ENCODE peak calls at places on chromosome 21, in seven cellular contexts. One of them, this sample, is unnamed.

GRCh38 chr21:39173999-39174398 is 9.3 kb downstream of the PSMG1 start:
- DNase-seq in astrocyte of the cerebellum: no peak
- DNase-seq in heart left ventricle: no peak
- DNase-seq in SK-N-SH: no peak
- DNase-seq in H7: no peak
- DNase-seq in stimulated activated CD8-positive, alpha-beta memory T cell treated with anti-CD3 and anti-CD28 coated beads, Interleukin-15, amount 100 ng/mL, for 1 hour: no peak
- DNase-seq in foreskin fibroblast: no peak
- DNase-seq in this sample: no peak

GRCh38 chr21:35641271-35642016 is 418.9 kb downstream of the SETD4 start:
- DNase-seq in stimulated activated CD8-positive, alpha-beta memory T cell treated with anti-CD3 and anti-CD28 coated beads, Interleukin-15, amount 100 ng/mL, for 1 hour: no peak
- DNase-seq in heart left ventricle: no peak
- DNase-seq in astrocyte of the cerebellum: peak
- DNase-seq in foreskin fibroblast: peak
- DNase-seq in SK-N-SH: no peak
- DNase-seq in H7: no peak
- DNase-seq in this sample: no peak

GRCh38 chr21:46122241-46122671 is 24.3 kb downstream of the COL6A2 start:
- DNase-seq in stimulated activated CD8-positive, alpha-beta memory T cell treated with anti-CD3 and anti-CD28 coated beads, Interleukin-15, amount 100 ng/mL, for 1 hour: no peak
- DNase-seq in SK-N-SH: no peak
- DNase-seq in foreskin fibroblast: peak
- DNase-seq in H7: peak
- DNase-seq in heart left ventricle: peak
- DNase-seq in astrocyte of the cerebellum: no peak
- DNase-seq in this sample: no peak

GRCh38 chr21:35980821-35981220 is 79.5 kb downstream of the SETD4 start:
- DNase-seq in SK-N-SH: no peak
- DNase-seq in heart left ventricle: no peak
- DNase-seq in H7: no peak
- DNase-seq in foreskin fibroblast: no peak
- DNase-seq in stimulated activated CD8-positive, alpha-beta memory T cell treated with anti-CD3 and anti-CD28 coated beads, Interleukin-15, amount 100 ng/mL, for 1 hour: no peak
- DNase-seq in astrocyte of the cerebellum: no peak
- DNase-seq in this sample: no peak

GRCh38 chr21:45699251-45699942 is 55.9 kb downstream of the PCBP3 start:
- DNase-seq in heart left ventricle: no peak
- DNase-seq in SK-N-SH: no peak
- DNase-seq in stimulated activated CD8-positive, alpha-beta memory T cell treated with anti-CD3 and anti-CD28 coated beads, Interleukin-15, amount 100 ng/mL, for 1 hour: no peak
- DNase-seq in H7: no peak
- DNase-seq in foreskin fibroblast: no peak
- DNase-seq in astrocyte of the cerebellum: no peak
- DNase-seq in this sample: no peak

GRCh38 chr21:31447477-31447876 is 103.4 kb upstream of the TIAM1 start:
- DNase-seq in H7: no peak
- DNase-seq in heart left ventricle: no peak
- DNase-seq in stimulated activated CD8-positive, alpha-beta memory T cell treated with anti-CD3 and anti-CD28 coated beads, Interleukin-15, amount 100 ng/mL, for 1 hour: no peak
- DNase-seq in SK-N-SH: no peak
- DNase-seq in astrocyte of the cerebellum: no peak
- DNase-seq in foreskin fibroblast: no peak
- DNase-seq in this sample: no peak

GRCh38 chr21:25421327-25422028 is 185.8 kb downstream of the MRPL39 start:
- DNase-seq in SK-N-SH: no peak
- DNase-seq in H7: peak
- DNase-seq in stimulated activated CD8-positive, alpha-beta memory T cell treated with anti-CD3 and anti-CD28 coated beads, Interleukin-15, amount 100 ng/mL, for 1 hour: peak
- DNase-seq in astrocyte of the cerebellum: peak
- DNase-seq in heart left ventricle: no peak
- DNase-seq in foreskin fibroblast: peak
- DNase-seq in this sample: peak

GRCh38 chr21:33025106-33025470 is 647 bp upstream of the OLIG2 start:
- DNase-seq in H7: peak
- DNase-seq in heart left ventricle: no peak
- DNase-seq in foreskin fibroblast: no peak
- DNase-seq in astrocyte of the cerebellum: no peak
- DNase-seq in stimulated activated CD8-positive, alpha-beta memory T cell treated with anti-CD3 and anti-CD28 coated beads, Interleukin-15, amount 100 ng/mL, for 1 hour: no peak
- DNase-seq in SK-N-SH: peak
- DNase-seq in this sample: no peak

GRCh38 chr21:45296638-45297037 is 8.9 kb upstream of the POFUT2 start:
- DNase-seq in foreskin fibroblast: no peak
- DNase-seq in heart left ventricle: no peak
- DNase-seq in H7: no peak
- DNase-seq in SK-N-SH: no peak
- DNase-seq in astrocyte of the cerebellum: no peak
- DNase-seq in stimulated activated CD8-positive, alpha-beta memory T cell treated with anti-CD3 and anti-CD28 coated beads, Interleukin-15, amount 100 ng/mL, for 1 hour: no peak
- DNase-seq in this sample: no peak

GRCh38 chr21:38857152-38857825 is 51.6 kb downstream of the ETS2 start:
- DNase-seq in foreskin fibroblast: no peak
- DNase-seq in astrocyte of the cerebellum: no peak
- DNase-seq in heart left ventricle: no peak
- DNase-seq in stimulated activated CD8-positive, alpha-beta memory T cell treated with anti-CD3 and anti-CD28 coated beads, Interleukin-15, amount 100 ng/mL, for 1 hour: no peak
- DNase-seq in H7: no peak
- DNase-seq in SK-N-SH: no peak
- DNase-seq in this sample: no peak

GRCh38 chr21:34770581-34770980 is 101.8 kb downstream of the CLIC6 start:
- DNase-seq in heart left ventricle: no peak
- DNase-seq in foreskin fibroblast: no peak
- DNase-seq in H7: no peak
- DNase-seq in astrocyte of the cerebellum: peak
- DNase-seq in SK-N-SH: no peak
- DNase-seq in stimulated activated CD8-positive, alpha-beta memory T cell treated with anti-CD3 and anti-CD28 coated beads, Interleukin-15, amount 100 ng/mL, for 1 hour: no peak
- DNase-seq in this sample: no peak

GRCh38 chr21:15841856-15842564 is 112.2 kb downstream of the USP25 start:
- DNase-seq in astrocyte of the cerebellum: peak
- DNase-seq in foreskin fibroblast: peak
- DNase-seq in stimulated activated CD8-positive, alpha-beta memory T cell treated with anti-CD3 and anti-CD28 coated beads, Interleukin-15, amount 100 ng/mL, for 1 hour: no peak
- DNase-seq in H7: no peak
- DNase-seq in heart left ventricle: no peak
- DNase-seq in SK-N-SH: no peak
- DNase-seq in this sample: no peak

GRCh38 chr21:14383596-14384210 is 757 bp upstream of the HSPA13 start:
- DNase-seq in heart left ventricle: peak
- DNase-seq in astrocyte of the cerebellum: no peak
- DNase-seq in stimulated activated CD8-positive, alpha-beta memory T cell treated with anti-CD3 and anti-CD28 coated beads, Interleukin-15, amount 100 ng/mL, for 1 hour: no peak
- DNase-seq in SK-N-SH: no peak
- DNase-seq in foreskin fibroblast: peak
- DNase-seq in H7: no peak
- DNase-seq in this sample: no peak

GRCh38 chr21:44911066-44911383 is 9.7 kb downstream of the ITGB2 start:
- DNase-seq in foreskin fibroblast: no peak
- DNase-seq in heart left ventricle: no peak
- DNase-seq in H7: no peak
- DNase-seq in SK-N-SH: no peak
- DNase-seq in stimulated activated CD8-positive, alpha-beta memory T cell treated with anti-CD3 and anti-CD28 coated beads, Interleukin-15, amount 100 ng/mL, for 1 hour: no peak
- DNase-seq in astrocyte of the cerebellum: no peak
- DNase-seq in this sample: no peak

This sample was measured in HT-29.